ENCODE peak calls at places on chromosomes 3 and 15, in four cellular contexts. S, O, C and X are unnamed samples.

GRCh38 chr15:40081691-40082194 is 26.9 kb downstream of the BMF start:
- DNase-seq in C (peak; percentile 51), S (peak; percentile 83), O (peak; percentile 80), X (peak; percentile 48)

GRCh38 chr3:37137516-37137915 is 36.9 kb downstream of the LRRFIP2 start:
- DNase-seq in C (no peak), O (no peak), S (no peak), X (no peak)

GRCh38 chr3:168040624-168041208 is 55.0 kb downstream of the GOLIM4 start:
- DNase-seq in C (peak; percentile 63), S (peak; percentile 84), O (peak; percentile 75), X (peak; percentile 57)

GRCh38 chr3:155676252-155676981 is 68.5 kb downstream of the PLCH1 start:
- DNase-seq in S (peak; percentile 36), C (peak; percentile 58), O (peak; percentile 89), X (no peak)

GRCh38 chr3:4332574-4332973 is 29.4 kb downstream of the SETMAR start:
- DNase-seq in S (no peak), O (no peak), C (no peak), X (no peak)

GRCh38 chr3:141521781-141522180 is 35.0 kb downstream of the RASA2 start:
- DNase-seq in O (no peak), C (no peak), S (no peak), X (no peak)

GRCh38 chr15:74399100-74399499 is 31.7 kb upstream of the CYP11A1 start:
- DNase-seq in S (no peak), C (no peak), O (no peak), X (no peak)

GRCh38 chr3:69290006-69290405 is 95.9 kb downstream of the FRMD4B start:
- DNase-seq in C (no peak), O (no peak), S (no peak), X (no peak)

GRCh38 chr3:50264389-50264963 is 4.5 kb upstream of the SEMA3B start:
- DNase-seq in S (no peak), C (peak; percentile 74), O (peak; percentile 83), X (no peak)

GRCh38 chr15:90300988-90301715 is 35.7 kb downstream of the NGRN start:
- DNase-seq in S (peak; percentile 95), C (peak; percentile 64), O (peak; percentile 51), X (peak; percentile 52)

GRCh38 chr3:120983841-120984240 is 75.8 kb downstream of the STXBP5L start:
- DNase-seq in C (no peak), S (peak; percentile 39), O (no peak), X (no peak)

GRCh38 chr15:43433160-43433559 is 59.8 kb downstream of the TP53BP1 start:
- DNase-seq in C (no peak), S (no peak), O (peak; percentile 34), X (no peak)

GRCh38 chr3:158725348-158725966 is 6.8 kb downstream of the RARRES1 start:
- DNase-seq in S (no peak), O (peak; percentile 99), C (peak; percentile 94), X (no peak)

GRCh38 chr15:66170042-66170441 is 83.5 kb downstream of the MEGF11 start:
- DNase-seq in S (no peak), O (no peak), C (no peak), X (no peak)

GRCh38 chr3:136146981-136147729 is 49.0 kb downstream of the MSL2 start:
- DNase-seq in O (peak; percentile 22), C (no peak), S (no peak), X (no peak)

GRCh38 chr15:67745059-67745993 is 80.0 kb upstream of the SKOR1 start:
- DNase-seq in S (no peak), O (peak; percentile 73), C (no peak), X (no peak)

GRCh38 chr3:15051531-15051930 is 13.6 kb downstream of the MRPS25 start:
- DNase-seq in S (peak; percentile 86), O (peak; percentile 70), C (peak; percentile 62), X (peak; percentile 41)

GRCh38 chr15:31328425-31328998 is 1.9 kb downstream of the KLF13 start:
- DNase-seq in C (peak; percentile 25), S (no peak), O (peak; percentile 89), X (peak; percentile 53)

GRCh38 chr15:63501256-63502089 is 2.9 kb upstream of the USP3 start:
- DNase-seq in C (peak; percentile 79), O (peak; percentile 96), S (peak; percentile 62), X (no peak)

GRCh38 chr15:26773485-26773877 is 615 bp upstream of the GABRB3 start:
- DNase-seq in O (no peak), S (peak; percentile 46), C (no peak), X (no peak)

GRCh38 chr3:139173372-139174108 is 128.8 kb upstream of the PRR23C start:
- DNase-seq in O (peak; percentile 76), C (peak; percentile 29), S (no peak), X (peak; percentile 80)

GRCh38 chr3:16840111-16840444 is 44.7 kb upstream of the PLCL2 start:
- DNase-seq in O (no peak), C (peak; percentile 49), S (no peak), X (no peak)

GRCh38 chr3:13419356-13420050 is 619 bp downstream of the NUP210 start:
- DNase-seq in O (peak; percentile 22), S (peak; percentile 61), C (peak; percentile 37), X (peak; percentile 40)

GRCh38 chr15:44536298-44536961 is 517 bp upstream of the EIF3J start:
- DNase-seq in O (peak; percentile 94), S (peak; percentile 95), C (peak; percentile 82), X (peak; percentile 83)

GRCh38 chr3:98151241-98151640 is 4.0 kb downstream of the OR5H14 start:
- DNase-seq in C (no peak), S (no peak), O (no peak), X (no peak)

GRCh38 chr3:136994772-136995516 is 37.2 kb downstream of the IL20RB start:
- DNase-seq in O (peak; percentile 93), C (peak; percentile 79), S (no peak), X (no peak)

GRCh38 chr3:179671709-179672337 is 19.0 kb downstream of the USP13 start:
- DNase-seq in O (no peak), C (peak; percentile 43), S (no peak), X (no peak)

GRCh38 chr3:122921791-122922651 is 105.5 kb downstream of the SEMA5B start:
- DNase-seq in S (peak; percentile 87), C (no peak), O (peak; percentile 8), X (peak; percentile 46)

GRCh38 chr15:48086162-48086561 is 34.6 kb upstream of the SLC24A5 start:
- DNase-seq in S (no peak), O (peak; percentile 5), C (no peak), X (no peak)

GRCh38 chr3:40690696-40691597 is 166.2 kb downstream of the ZNF621 start:
- DNase-seq in C (no peak), O (no peak), S (no peak), X (no peak)

GRCh38 chr15:60395276-60396011 is 2.3 kb downstream of the ANXA2 start:
- DNase-seq in S (no peak), O (peak; percentile 69), C (no peak), X (no peak)

GRCh38 chr3:141193431-141193830 is 38.2 kb upstream of the PXYLP1 start:
- DNase-seq in O (no peak), C (no peak), S (no peak), X (no peak)

GRCh38 chr3:51382947-51383578 is 2.0 kb upstream of the MANF start:
- DNase-seq in C (no peak), S (no peak), O (no peak), X (no peak)

GRCh38 chr3:132554437-132554836 is 42.6 kb upstream of the ACKR4 start:
- DNase-seq in C (peak; percentile 64), O (no peak), S (no peak), X (no peak)

GRCh38 chr3:71101581-71101980 is 481.9 kb downstream of the FOXP1 start:
- DNase-seq in S (no peak), C (no peak), O (peak; percentile 83), X (no peak)

GRCh38 chr3:71102111-71103039 is 481.2 kb downstream of the FOXP1 start:
- DNase-seq in S (no peak), C (peak; percentile 83), O (peak; percentile 96), X (no peak)

GRCh38 chr3:71103430-71103881 is 480.1 kb downstream of the FOXP1 start:
- DNase-seq in O (peak; percentile 79), C (peak; percentile 79), S (no peak), X (no peak)

GRCh38 chr3:71099997-71100719 is 483.4 kb downstream of the FOXP1 start:
- DNase-seq in O (no peak), S (no peak), C (no peak), X (no peak)

DNA sequence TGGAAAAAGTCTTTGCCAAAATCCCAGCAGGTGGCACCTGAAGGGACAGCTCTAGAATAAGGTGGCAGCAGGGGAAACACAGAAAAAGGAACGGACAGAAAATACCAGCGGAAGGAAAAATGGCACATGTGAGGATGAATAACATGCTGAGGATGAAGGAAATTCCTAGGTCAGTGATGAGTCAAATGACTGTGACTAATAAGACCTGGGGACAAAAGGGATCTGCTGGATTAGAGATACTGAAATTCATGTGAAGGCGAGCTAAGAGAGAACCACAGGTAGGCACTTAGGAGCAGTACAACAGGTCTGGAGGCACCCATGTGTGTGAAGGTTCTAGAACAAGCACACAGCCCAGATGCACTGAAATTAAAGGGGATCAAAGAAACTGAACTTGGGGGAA is 482.5 kb downstream of the FOXP1 start:
- DNase-seq in C (peak; percentile 93), S (no peak), O (peak; percentile 87), X (no peak)
- H3K9me2 ChIP-seq in C (no peaks in the 10 kb centered on the region), S (no peaks in the 10 kb centered on the region), O (no peaks in the 10 kb centered on the region), X (no peaks in the 10 kb centered on the region)

DNA sequence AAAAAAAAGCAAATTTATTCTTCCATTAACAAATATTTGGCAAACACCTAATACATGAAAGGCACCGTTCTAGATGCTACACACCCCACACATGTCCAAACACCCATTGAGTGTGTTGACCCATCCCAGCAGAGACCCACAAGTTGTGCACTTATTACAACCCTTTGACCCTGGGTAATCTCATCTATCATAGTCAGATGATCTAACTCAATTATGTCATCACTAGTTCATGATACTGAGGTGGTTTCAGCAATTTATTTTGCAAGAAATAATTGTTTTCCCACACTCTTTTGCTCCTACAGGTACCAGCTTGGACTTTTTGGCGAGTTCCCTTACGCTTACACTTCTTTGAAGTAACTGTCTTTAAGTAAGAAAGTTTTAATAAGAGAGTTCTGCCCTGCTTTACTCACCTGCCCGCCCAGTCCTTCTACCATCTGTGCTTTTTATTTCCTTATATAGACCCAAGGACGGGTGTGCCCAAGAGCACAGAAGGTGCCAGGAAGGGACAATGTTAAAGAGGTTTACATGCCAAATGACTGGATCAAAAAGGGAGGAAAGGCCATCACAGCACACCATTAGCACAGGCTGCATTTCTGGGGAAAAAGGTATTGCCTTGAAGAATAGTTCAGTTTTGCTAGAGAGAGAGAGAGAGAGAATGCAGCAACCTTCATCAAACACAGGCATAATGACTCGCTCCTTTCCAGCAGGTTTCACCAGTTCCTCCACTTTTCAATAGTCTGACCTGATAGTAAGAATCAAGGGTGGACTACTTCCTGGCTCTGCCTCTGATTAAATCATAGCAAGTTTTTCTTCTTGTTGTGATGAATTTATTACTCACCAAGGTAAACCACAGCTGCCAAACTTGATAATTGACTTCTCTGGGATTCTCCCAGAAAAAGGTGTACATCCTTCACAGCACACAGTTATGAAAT is 54.5 kb upstream of the ATP11B start:
- DNase-seq in S (peak; percentile 24), C (peak; percentile 96), O (no peak), X (no peak)
- H3K9me2 ChIP-seq in S (no peaks in the 10 kb centered on the region), C (no peaks in the 10 kb centered on the region), O (no peaks in the 10 kb centered on the region), X (no peaks in the 10 kb centered on the region)

GRCh38 chr3:10417849-10418248 is 87.5 kb downstream of the ATP2B2 start:
- DNase-seq in O (peak; percentile 40), C (peak; percentile 11), S (peak; percentile 16), X (no peak)
- H3K9me2 ChIP-seq in O (no peaks in the 10 kb centered on the region), C (no peaks in the 10 kb centered on the region), S (no peaks in the 10 kb centered on the region), X (no peaks in the 10 kb centered on the region)

GRCh38 chr3:74351213-74351612 is 263.2 kb downstream of the CNTN3 start:
- DNase-seq in S (no peak), O (peak; percentile 69), C (no peak), X (no peak)
- H3K9me2 ChIP-seq in S (no peaks in the 10 kb centered on the region), O (no peaks in the 10 kb centered on the region), C (no peaks in the 10 kb centered on the region), X (no peaks in the 10 kb centered on the region)